ENCODE peak calls at places on chromosomes 11 and 22, in eight cellular contexts. X is heart left ventricle, O is AG10803, V is mammary epithelial cell, G is epithelial cell of esophagus, U is cardiac muscle cell, K is lung, Z is adrenal gland. T is an unnamed sample.

GRCh38 chr11:44305643-44306468 is 4.1 kb downstream of the ALX4 start:
- DNase-seq in O (no peak), U (no peak), G (no peak), Z (no peak), V (no peak), K (peak), X (no peak), T (no peak)

GRCh38 chr11:103566116-103566515 is 456.9 kb downstream of the DYNC2H1 start:
- DNase-seq in V (no peak), U (no peak), Z (no peak), O (no peak), G (no peak), X (no peak), K (no peak), T (no peak)

GRCh38 chr11:71563401-71563800 is 2.0 kb upstream of the KRTAP5-10 start:
- DNase-seq in K (no peak), X (no peak), U (peak), Z (no peak), O (peak), V (peak), G (peak), T (peak)

GRCh38 chr11:114440971-114441810 is 1.9 kb downstream of the REXO2 start:
- DNase-seq in V (no peak), U (no peak), K (no peak), O (peak), X (no peak), G (no peak), Z (no peak), T (peak)

GRCh38 chr22:41260871-41261270 is 20.1 kb upstream of the CHADL start:
- DNase-seq in Z (no peak), U (no peak), V (no peak), X (peak), G (no peak), O (no peak), K (no peak), T (no peak)

GRCh38 chr11:111555255-111555654 is 14.7 kb downstream of the LAYN start:
- DNase-seq in G (peak), X (no peak), V (peak), O (peak), K (no peak), U (no peak), Z (no peak), T (peak)

GRCh38 chr11:134537296-134537695 is 125.3 kb upstream of the B3GAT1 start:
- DNase-seq in X (peak), K (no peak), G (no peak), U (no peak), Z (no peak), V (no peak), O (no peak), T (no peak)

GRCh38 chr22:38135133-38135706 is 24.7 kb upstream of the BAIAP2L2 start:
- DNase-seq in K (no peak), G (peak), Z (no peak), U (no peak), V (peak), O (peak), X (no peak), T (peak)

GRCh38 chr22:20206709-20207215 is 55.9 kb upstream of the CCDC188 start:
- DNase-seq in X (no peak), G (peak), O (peak), V (peak), U (no peak), Z (no peak), K (no peak), T (no peak)

GRCh38 chr22:50471197-50471847 is 3.5 kb downstream of the SBF1 start:
- DNase-seq in X (no peak), K (no peak), G (no peak), V (no peak), U (no peak), Z (no peak), O (no peak), T (no peak)

GRCh38 chr22:20131856-20132685 is 467 bp downstream of the ZDHHC8 start:
- DNase-seq in K (peak), G (no peak), V (no peak), X (no peak), U (no peak), Z (peak), O (peak), T (peak)

GRCh38 chr11:2325719-2326118 is 23.9 kb downstream of the TSPAN32 start:
- DNase-seq in Z (peak), K (no peak), U (no peak), O (peak), G (peak), X (peak), V (peak), T (no peak)

GRCh38 chr11:116357769-116358544 is 414.8 kb downstream of the BUD13 start:
- DNase-seq in U (peak), Z (no peak), O (no peak), X (no peak), V (no peak), K (no peak), G (no peak), T (no peak)
- TF ChIP-seq CTCF in U (peak), Z (peak), O (no peak), X (peak), V (peak), K (no peak), G (no peak), T (no peak)

GRCh38 chr11:369336-370018 is at the start of gene B4GALNT4:
- DNase-seq in U (peak), G (peak), V (no peak), Z (no peak), K (no peak), X (no peak), O (no peak), T (peak)

GRCh38 chr11:371716-372590 is 2.7 kb downstream of the B4GALNT4 start:
- DNase-seq in O (no peak), U (no peak), Z (no peak), K (no peak), V (no peak), G (no peak), X (no peak), T (no peak)

GRCh38 chr11:368414-369335 is 624 bp upstream of the B4GALNT4 start:
- DNase-seq in G (no peak), K (no peak), O (no peak), X (no peak), V (no peak), Z (no peak), U (peak), T (peak)

GRCh38 chr11:371051-371450 is 1.8 kb downstream of the B4GALNT4 start:
- DNase-seq in G (no peak), U (no peak), V (no peak), X (no peak), Z (no peak), K (no peak), O (no peak), T (no peak)

DNA sequence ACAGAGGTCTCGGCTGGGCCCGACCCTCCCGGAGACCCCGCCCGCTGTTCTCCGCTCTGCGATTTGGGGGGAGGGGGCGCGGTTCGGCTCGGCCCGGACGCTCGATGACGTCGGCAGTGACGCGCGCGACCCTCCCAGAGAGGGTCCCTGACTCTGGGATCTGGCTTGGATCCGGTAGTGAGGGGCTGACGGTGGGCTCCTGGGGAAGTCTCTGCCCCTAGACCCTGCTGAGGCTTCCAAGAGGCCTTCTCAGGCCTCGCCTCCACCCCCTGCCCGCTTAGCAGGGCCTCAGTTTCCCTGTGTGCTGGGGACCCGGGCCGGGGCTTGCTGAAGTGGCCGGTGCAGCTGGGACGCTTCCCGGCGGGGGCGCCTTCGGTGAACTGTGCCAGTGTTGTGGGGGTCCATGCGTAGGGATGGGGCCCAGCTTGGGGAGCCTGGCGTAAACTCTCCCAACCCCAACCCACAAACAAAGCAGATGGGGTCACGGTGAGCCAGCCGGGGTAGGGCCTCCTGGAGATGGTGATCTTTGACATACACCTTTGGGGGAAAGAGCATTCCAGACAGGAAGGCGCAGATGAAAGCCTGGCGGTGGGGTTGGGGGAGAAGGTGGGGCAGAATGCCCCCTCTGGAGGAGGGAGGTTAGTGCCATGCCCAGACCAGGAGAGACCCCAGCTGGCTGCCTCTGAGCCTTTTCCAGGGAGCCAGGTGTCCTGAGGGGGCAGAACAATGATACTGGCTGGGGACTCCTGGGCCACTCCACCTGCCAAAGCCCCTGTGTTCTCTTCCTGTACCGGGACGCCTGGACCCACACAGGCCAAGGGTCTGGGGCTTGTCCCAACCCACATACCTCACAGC is 1.0 kb downstream of the B4GALNT4 start:
- DNase-seq in V (no peak), X (no peak), U (peak), G (no peak), Z (no peak), O (no peak), K (no peak), T (no peak)
- H3K4me3 ChIP-seq in V (peak), X (no peak), U (peak), G (peak), Z (no peak), O (no peak), K (no peak), T (peak)

GRCh38 chr22:45554040-45554406 is 51.3 kb downstream of the FBLN1 start:
- DNase-seq in X (no peak), K (no peak), V (no peak), Z (no peak), O (no peak), G (no peak), U (no peak), T (no peak)
- TF ChIP-seq CTCF in X (no peak), K (no peak), V (no peak), Z (peak), O (no peak), G (no peak), U (no peak), T (no peak)

GRCh38 chr11:30474151-30474954 is 111.8 kb downstream of the MPPED2 start:
- DNase-seq in X (no peak), U (no peak), V (no peak), Z (no peak), O (no peak), G (no peak), K (no peak), T (no peak)
- H3K4me3 ChIP-seq in X (no peak), U (no peak), V (no peak), Z (no peak), O (no peak), G (no peak), K (no peak), T (no peak)

DNA sequence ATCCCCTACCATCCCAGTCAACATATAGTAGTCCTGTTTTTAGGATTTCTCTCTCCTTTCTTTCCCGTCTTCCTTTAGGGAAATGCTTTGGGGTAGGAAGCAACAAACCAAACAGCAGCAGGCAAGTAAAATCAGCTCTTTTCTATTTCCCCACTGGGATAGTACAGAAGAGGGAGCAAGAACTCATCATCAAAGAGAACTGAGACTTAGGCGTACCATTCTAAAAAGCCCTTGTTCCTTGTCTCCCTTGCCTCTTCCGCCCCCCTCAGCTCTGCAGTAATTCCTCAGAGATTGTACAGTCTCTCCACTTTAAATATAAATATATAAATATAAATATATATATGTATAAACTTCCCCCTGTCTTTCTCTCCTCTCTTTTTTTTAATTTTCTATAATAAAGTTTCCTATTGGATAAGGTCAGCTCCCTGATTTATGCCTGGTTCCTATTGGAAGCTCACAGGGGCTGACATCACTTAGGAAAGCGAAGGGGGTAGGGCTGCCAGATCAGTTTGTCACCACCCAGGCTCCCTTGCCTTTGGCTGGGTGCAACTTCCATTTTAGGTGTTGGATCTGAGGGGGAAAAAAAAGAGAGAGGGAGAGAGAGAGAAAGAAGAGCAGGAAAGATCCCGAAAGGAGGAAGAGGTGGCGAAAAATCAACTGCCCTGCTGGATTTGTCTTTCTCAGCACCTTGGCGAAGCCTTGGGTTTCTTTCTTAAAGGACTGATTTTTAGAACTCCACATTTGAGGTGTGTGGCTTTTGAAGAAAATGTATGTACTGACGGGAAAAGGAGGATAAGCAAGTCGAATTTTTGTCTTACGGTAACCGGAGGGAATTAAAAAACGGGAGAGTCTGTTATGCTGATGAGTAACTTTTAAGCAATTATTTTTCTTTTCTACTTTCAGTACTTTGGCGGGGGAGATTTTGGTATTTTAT is at the start of gene CTNND1:
- DNase-seq in X (peak), Z (peak), O (peak), V (peak), G (peak), K (peak), U (peak), T (peak)
- TF ChIP-seq CTCF in X (no peak), Z (no peak), O (peak), V (peak), G (no peak), K (no peak), U (no peak), T (no peak)

GRCh38 chr22:47448231-47449035 is 686.0 kb downstream of the TBC1D22A start:
- DNase-seq in U (no peak), X (no peak), K (peak), G (no peak), V (no peak), Z (no peak), O (no peak), T (no peak)
- H3K4me3 ChIP-seq in U (no peak), X (no peak), K (no peak), G (no peak), V (no peak), Z (no peak), O (no peak), T (no peak)

DNA sequence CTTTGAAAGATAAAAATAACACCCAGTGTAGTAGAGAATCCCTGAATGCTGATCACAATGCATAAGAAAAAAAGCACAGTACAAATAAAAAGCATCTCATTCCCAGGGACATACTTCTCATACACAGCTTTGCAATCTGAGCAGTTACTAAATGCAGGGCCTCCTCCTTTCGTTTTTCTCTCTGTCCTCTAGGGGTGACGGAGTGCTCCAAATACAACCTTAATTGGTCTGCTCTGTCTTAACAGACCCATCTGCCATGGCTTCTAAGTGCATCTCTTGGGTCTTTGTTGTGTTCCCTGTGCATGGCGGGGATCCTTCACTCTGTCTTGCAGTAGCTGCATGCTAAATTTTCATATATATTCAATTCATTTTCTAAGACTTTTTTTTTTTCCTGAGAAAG is 1114.2 kb upstream of the RAG2 start:
- DNase-seq in K (no peak), G (peak), V (no peak), X (no peak), Z (no peak), U (peak), O (no peak), T (peak)
- TF ChIP-seq CTCF in K (no peak), G (peak), V (no peak), X (no peak), Z (no peak), U (peak), O (no peak), T (peak)